ENCODE peak calls at places on chromosomes 4 and X, in six cellular contexts. One of them, this sample, is unnamed.

GRCh38 chr4:144701683-144702233 is 55.8 kb downstream of the HHIP start:
- DNase-seq in progenitor cell of endocrine pancreas: no peak
- DNase-seq in sigmoid colon: no peak
- DNase-seq in GM12864: no peak
- DNase-seq in osteocyte: no peak
- DNase-seq in pancreas: no peak
- DNase-seq in this sample: no peak

GRCh38 chrX:112147206-112147605 is 64.6 kb upstream of the TRPC5 start:
- DNase-seq in GM12864: no peak
- DNase-seq in sigmoid colon: no peak
- DNase-seq in pancreas: no peak
- DNase-seq in osteocyte: no peak
- DNase-seq in progenitor cell of endocrine pancreas: peak; percentile 15
- DNase-seq in this sample: peak; percentile 30

GRCh38 chr4:7043521-7044414 is 596 bp downstream of the TADA2B start:
- DNase-seq in pancreas: peak; percentile 62
- DNase-seq in osteocyte: peak; percentile 88
- DNase-seq in sigmoid colon: peak; percentile 79
- DNase-seq in GM12864: no peak
- DNase-seq in progenitor cell of endocrine pancreas: peak; percentile 44
- DNase-seq in this sample: no peak

GRCh38 chr4:13912966-13913365 is 285.4 kb upstream of the BOD1L1 start:
- DNase-seq in GM12864: no peak
- DNase-seq in osteocyte: no peak
- DNase-seq in pancreas: no peak
- DNase-seq in sigmoid colon: no peak
- DNase-seq in progenitor cell of endocrine pancreas: no peak
- DNase-seq in this sample: no peak

GRCh38 chrX:130682990-130683389 is 220.0 kb downstream of the ENOX2 start:
- DNase-seq in sigmoid colon: no peak
- DNase-seq in GM12864: no peak
- DNase-seq in pancreas: no peak
- DNase-seq in progenitor cell of endocrine pancreas: no peak
- DNase-seq in osteocyte: no peak
- DNase-seq in this sample: no peak

GRCh38 chrX:146173742-146174141 is 356.1 kb downstream of the SLITRK2 start:
- DNase-seq in pancreas: no peak
- DNase-seq in progenitor cell of endocrine pancreas: no peak
- DNase-seq in osteocyte: no peak
- DNase-seq in GM12864: no peak
- DNase-seq in sigmoid colon: no peak
- DNase-seq in this sample: no peak

GRCh38 chrX:133005038-133005437 is 46.6 kb upstream of the HS6ST2 start:
- DNase-seq in sigmoid colon: no peak
- DNase-seq in osteocyte: no peak
- DNase-seq in progenitor cell of endocrine pancreas: peak; percentile 10
- DNase-seq in pancreas: no peak
- DNase-seq in GM12864: no peak
- DNase-seq in this sample: peak; percentile 18

GRCh38 chr4:54400188-54400587 is 171.1 kb downstream of the PDGFRA start:
- DNase-seq in GM12864: no peak
- DNase-seq in osteocyte: no peak
- DNase-seq in pancreas: no peak
- DNase-seq in progenitor cell of endocrine pancreas: no peak
- DNase-seq in sigmoid colon: no peak
- DNase-seq in this sample: no peak

GRCh38 chr4:128528177-128528576 is 240.6 kb upstream of the PGRMC2 start:
- DNase-seq in osteocyte: no peak
- DNase-seq in pancreas: no peak
- DNase-seq in sigmoid colon: no peak
- DNase-seq in GM12864: no peak
- DNase-seq in progenitor cell of endocrine pancreas: no peak
- DNase-seq in this sample: no peak

GRCh38 chr4:169272265-169272886 is 1.6 kb upstream of the SH3RF1 start:
- DNase-seq in GM12864: no peak
- DNase-seq in osteocyte: no peak
- DNase-seq in sigmoid colon: no peak
- DNase-seq in progenitor cell of endocrine pancreas: no peak
- DNase-seq in pancreas: no peak
- DNase-seq in this sample: no peak

GRCh38 chrX:7214251-7214650 is 66.3 kb upstream of the PUDP start:
- DNase-seq in sigmoid colon: no peak
- DNase-seq in osteocyte: no peak
- DNase-seq in GM12864: no peak
- DNase-seq in progenitor cell of endocrine pancreas: no peak
- DNase-seq in pancreas: no peak
- DNase-seq in this sample: no peak

GRCh38 chrX:11241720-11242119 is 51.5 kb upstream of the AMELX start:
- DNase-seq in sigmoid colon: no peak
- DNase-seq in pancreas: no peak
- DNase-seq in progenitor cell of endocrine pancreas: no peak
- DNase-seq in osteocyte: no peak
- DNase-seq in GM12864: no peak
- DNase-seq in this sample: no peak

GRCh38 chrX:7334253-7334935 is 186.4 kb upstream of the PUDP start:
- DNase-seq in sigmoid colon: no peak
- DNase-seq in osteocyte: no peak
- DNase-seq in pancreas: no peak
- DNase-seq in GM12864: no peak
- DNase-seq in progenitor cell of endocrine pancreas: no peak
- DNase-seq in this sample: no peak

GRCh38 chr4:111952708-111953107 is 192.5 kb upstream of the FAM241A start:
- DNase-seq in sigmoid colon: no peak
- DNase-seq in GM12864: no peak
- DNase-seq in pancreas: no peak
- DNase-seq in osteocyte: no peak
- DNase-seq in progenitor cell of endocrine pancreas: no peak
- DNase-seq in this sample: no peak

GRCh38 chr4:140237616-140238352 is 83.8 kb upstream of the MAML3 start:
- DNase-seq in GM12864: no peak
- DNase-seq in osteocyte: peak; percentile 91
- DNase-seq in pancreas: peak; percentile 40
- DNase-seq in sigmoid colon: peak; percentile 92
- DNase-seq in progenitor cell of endocrine pancreas: no peak
- DNase-seq in this sample: peak; percentile 63

GRCh38 chrX:53681661-53682060 is 4.9 kb downstream of the HUWE1 start:
- DNase-seq in sigmoid colon: no peak
- DNase-seq in osteocyte: no peak
- DNase-seq in progenitor cell of endocrine pancreas: no peak
- DNase-seq in GM12864: no peak
- DNase-seq in pancreas: no peak
- DNase-seq in this sample: no peak

GRCh38 chrX:53445977-53446376 is 11.8 kb upstream of the HSD17B10 start:
- DNase-seq in sigmoid colon: no peak
- DNase-seq in osteocyte: no peak
- DNase-seq in GM12864: no peak
- DNase-seq in progenitor cell of endocrine pancreas: no peak
- DNase-seq in pancreas: no peak
- DNase-seq in this sample: peak; percentile 23

GRCh38 chr4:157052429-157053040 is 23.4 kb upstream of the GLRB start:
- DNase-seq in pancreas: no peak
- DNase-seq in progenitor cell of endocrine pancreas: no peak
- DNase-seq in GM12864: no peak
- DNase-seq in osteocyte: no peak
- DNase-seq in sigmoid colon: no peak
- DNase-seq in this sample: no peak

GRCh38 chr4:53377319-53378170 is at the start of gene FIP1L1:
- DNase-seq in GM12864: peak; percentile 79
- DNase-seq in sigmoid colon: peak; percentile 97
- DNase-seq in pancreas: peak; percentile 92
- DNase-seq in progenitor cell of endocrine pancreas: peak; percentile 92
- DNase-seq in osteocyte: peak; percentile 98
- DNase-seq in this sample: peak; percentile 90
- TF ChIP-seq CTCF in GM12864: no peak
- TF ChIP-seq CTCF in sigmoid colon: no peak
- TF ChIP-seq CTCF in pancreas: no peak
- TF ChIP-seq CTCF in progenitor cell of endocrine pancreas: no peak
- TF ChIP-seq CTCF in osteocyte: no peak
- TF ChIP-seq CTCF in this sample: no peak

GRCh38 chr4:69649207-69649606 is 3.8 kb downstream of the UGT2A1 start:
- DNase-seq in osteocyte: no peak
- DNase-seq in progenitor cell of endocrine pancreas: no peak
- DNase-seq in sigmoid colon: no peak
- DNase-seq in pancreas: no peak
- DNase-seq in GM12864: no peak
- DNase-seq in this sample: no peak

GRCh38 chr4:69650872-69651271 is 2.2 kb downstream of the UGT2A1 start:
- DNase-seq in osteocyte: no peak
- DNase-seq in sigmoid colon: no peak
- DNase-seq in progenitor cell of endocrine pancreas: no peak
- DNase-seq in pancreas: no peak
- DNase-seq in GM12864: no peak
- DNase-seq in this sample: no peak

GRCh38 chr4:69649629-69650028 is 3.4 kb downstream of the UGT2A1 start:
- DNase-seq in sigmoid colon: no peak
- DNase-seq in pancreas: no peak
- DNase-seq in osteocyte: no peak
- DNase-seq in progenitor cell of endocrine pancreas: no peak
- DNase-seq in GM12864: no peak
- DNase-seq in this sample: no peak

GRCh38 chr4:69656653-69657158 is 3.7 kb upstream of the UGT2A1 start:
- DNase-seq in pancreas: no peak
- DNase-seq in progenitor cell of endocrine pancreas: no peak
- DNase-seq in sigmoid colon: no peak
- DNase-seq in GM12864: no peak
- DNase-seq in osteocyte: no peak
- DNase-seq in this sample: no peak

DNA sequence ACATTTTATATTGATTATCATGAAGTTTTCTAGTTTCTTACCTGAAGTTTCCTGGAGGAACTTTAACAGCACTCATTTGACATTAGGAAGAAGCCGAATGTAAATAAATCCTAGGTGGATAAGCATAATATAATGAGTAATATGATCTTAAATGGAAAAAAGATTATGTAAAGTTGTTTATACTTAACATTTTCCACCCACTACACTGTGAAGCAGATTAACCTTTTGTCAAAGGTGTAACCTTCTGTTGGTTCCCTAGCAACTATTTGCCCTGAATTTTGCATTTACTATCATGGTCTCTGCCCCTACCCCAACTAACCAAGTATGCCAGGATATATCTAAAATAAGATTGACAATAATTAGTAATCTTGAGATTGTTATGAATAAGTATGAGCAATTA is at the start of gene UGT2A1:
- DNase-seq in pancreas: no peak
- DNase-seq in osteocyte: no peak
- DNase-seq in sigmoid colon: no peak
- DNase-seq in GM12864: no peak
- DNase-seq in progenitor cell of endocrine pancreas: no peak
- DNase-seq in this sample: no peak
- TF ChIP-seq CTCF in pancreas: no peak
- TF ChIP-seq CTCF in osteocyte: no peak
- TF ChIP-seq CTCF in sigmoid colon: no peak
- TF ChIP-seq CTCF in GM12864: no peak
- TF ChIP-seq CTCF in progenitor cell of endocrine pancreas: no peak
- TF ChIP-seq CTCF in this sample: no peak

DNA sequence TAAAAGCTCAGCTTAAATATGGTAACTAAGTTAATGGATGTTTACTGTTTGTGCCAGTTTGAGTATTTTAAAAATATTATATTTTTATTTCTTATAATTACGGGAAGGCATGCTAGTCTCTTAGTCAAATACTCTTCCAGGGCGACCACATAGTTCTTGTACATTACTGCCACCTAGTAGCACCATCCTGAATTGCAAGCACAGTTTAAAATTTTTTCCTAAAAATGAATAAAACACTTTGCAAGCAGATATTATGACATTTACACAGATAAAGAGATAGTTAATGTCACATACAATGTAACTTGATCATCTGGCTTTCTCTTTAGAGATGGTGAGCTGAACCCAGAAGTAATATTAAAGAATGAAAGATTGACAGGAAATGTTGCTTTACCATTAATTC is 11.5 kb downstream of the NDP start:
- DNase-seq in osteocyte: no peak
- DNase-seq in progenitor cell of endocrine pancreas: no peak
- DNase-seq in sigmoid colon: no peak
- DNase-seq in pancreas: no peak
- DNase-seq in GM12864: no peak
- DNase-seq in this sample: no peak
- TF ChIP-seq CTCF in osteocyte: no peak
- TF ChIP-seq CTCF in progenitor cell of endocrine pancreas: no peak
- TF ChIP-seq CTCF in sigmoid colon: no peak
- TF ChIP-seq CTCF in pancreas: no peak
- TF ChIP-seq CTCF in GM12864: peak; percentile 15
- TF ChIP-seq CTCF in this sample: peak; percentile 54

GRCh38 chr4:8522160-8523120 is 57.8 kb upstream of the GPR78 start:
- DNase-seq in pancreas: no peak
- DNase-seq in GM12864: no peak
- DNase-seq in osteocyte: no peak
- DNase-seq in sigmoid colon: no peak
- DNase-seq in progenitor cell of endocrine pancreas: no peak
- DNase-seq in this sample: no peak
- TF ChIP-seq CTCF in pancreas: no peak
- TF ChIP-seq CTCF in GM12864: no peak
- TF ChIP-seq CTCF in osteocyte: no peak
- TF ChIP-seq CTCF in sigmoid colon: no peak
- TF ChIP-seq CTCF in progenitor cell of endocrine pancreas: no peak
- TF ChIP-seq CTCF in this sample: no peak

GRCh38 chrX:109826954-109827708 is 94.1 kb upstream of the ACSL4 start:
- DNase-seq in GM12864: no peak
- DNase-seq in osteocyte: no peak
- DNase-seq in pancreas: no peak
- DNase-seq in sigmoid colon: no peak
- DNase-seq in progenitor cell of endocrine pancreas: no peak
- DNase-seq in this sample: no peak

GRCh38 chrX:109830704-109831206 is 97.7 kb upstream of the ACSL4 start:
- DNase-seq in GM12864: no peak
- DNase-seq in sigmoid colon: no peak
- DNase-seq in progenitor cell of endocrine pancreas: no peak
- DNase-seq in osteocyte: no peak
- DNase-seq in pancreas: no peak
- DNase-seq in this sample: no peak

GRCh38 chrX:109830157-109830703 is 97.2 kb upstream of the ACSL4 start:
- DNase-seq in GM12864: no peak
- DNase-seq in pancreas: no peak
- DNase-seq in progenitor cell of endocrine pancreas: no peak
- DNase-seq in osteocyte: no peak
- DNase-seq in sigmoid colon: no peak
- DNase-seq in this sample: no peak

GRCh38 chrX:109831326-109831985 is 98.4 kb upstream of the ACSL4 start:
- DNase-seq in osteocyte: no peak
- DNase-seq in pancreas: no peak
- DNase-seq in GM12864: no peak
- DNase-seq in progenitor cell of endocrine pancreas: no peak
- DNase-seq in sigmoid colon: no peak
- DNase-seq in this sample: no peak

GRCh38 chrX:109827772-109828171 is 94.7 kb upstream of the ACSL4 start:
- DNase-seq in progenitor cell of endocrine pancreas: no peak
- DNase-seq in sigmoid colon: no peak
- DNase-seq in GM12864: no peak
- DNase-seq in pancreas: no peak
- DNase-seq in osteocyte: no peak
- DNase-seq in this sample: no peak
- TF ChIP-seq CTCF in progenitor cell of endocrine pancreas: no peak
- TF ChIP-seq CTCF in sigmoid colon: no peak
- TF ChIP-seq CTCF in GM12864: no peak
- TF ChIP-seq CTCF in pancreas: no peak
- TF ChIP-seq CTCF in osteocyte: no peak
- TF ChIP-seq CTCF in this sample: no peak